ENCODE peak calls at places on chromosomes 3 and 15, in seven cellular contexts. G, K, D, M, X, V and O are unnamed samples. For H3K4me1, the result is how much of the 10 kb centered on the place peaks cover.

GRCh38 chr3:150106752-150107428 is 136.2 kb upstream of the PFN2 start:
- DNase-seq in G (no peak), K (no peak), D (no peak), M (peak), X (no peak), V (peak), O (no peak)

GRCh38 chr15:77907824-77908751 is 169.4 kb downstream of the TBC1D2B start:
- DNase-seq in G (peak), K (peak), D (peak), M (peak), X (peak), V (peak), O (no peak)

GRCh38 chr15:39920510-39921273 is 626 bp upstream of the GPR176 start:
- DNase-seq in G (peak), K (peak), D (peak), M (peak), X (peak), V (peak), O (no peak)

GRCh38 chr3:107524214-107525100 is 1.7 kb downstream of the BBX start:
- DNase-seq in G (peak), K (peak), D (peak), M (peak), X (peak), V (peak), O (no peak)

GRCh38 chr3:119557874-119558264 is 1.5 kb downstream of the CD80 start:
- DNase-seq in G (no peak), K (no peak), D (no peak), M (no peak), X (no peak), V (no peak), O (no peak)

GRCh38 chr3:111730143-111730542 is 128.9 kb upstream of the PHLDB2 start:
- DNase-seq in G (no peak), K (no peak), D (no peak), M (peak), X (no peak), V (no peak), O (no peak)

GRCh38 chr3:53109190-53109589 is 21.0 kb downstream of the RFT1 start:
- DNase-seq in G (no peak), K (no peak), D (no peak), M (peak), X (no peak), V (no peak), O (no peak)

GRCh38 chr3:25558106-25558505 is 106.6 kb downstream of the TOP2B start:
- DNase-seq in G (no peak), K (no peak), D (no peak), M (no peak), X (no peak), V (no peak), O (no peak)

GRCh38 chr3:32236377-32236776 is 2.1 kb upstream of the CMTM8 start:
- DNase-seq in G (no peak), K (no peak), D (no peak), M (no peak), X (no peak), V (no peak), O (peak)

GRCh38 chr3:28575748-28576589 is 227.3 kb upstream of the AZI2 start:
- DNase-seq in G (no peak), K (peak), D (peak), M (no peak), X (no peak), V (peak), O (no peak)

GRCh38 chr15:65653781-65654521 is 32.2 kb downstream of the SLC24A1 start:
- DNase-seq in G (no peak), K (no peak), D (no peak), M (no peak), X (no peak), V (no peak), O (peak)

GRCh38 chr15:101063212-101063611 is 144.1 kb downstream of the LRRK1 start:
- DNase-seq in G (no peak), K (no peak), D (no peak), M (no peak), X (no peak), V (no peak), O (no peak)

GRCh38 chr3:112604536-112604935 is 36.4 kb downstream of the CCDC80 start:
- DNase-seq in G (no peak), K (no peak), D (no peak), M (peak), X (no peak), V (no peak), O (no peak)

GRCh38 chr3:101926594-101927105 is 77.3 kb downstream of the NFKBIZ start:
- DNase-seq in G (no peak), K (no peak), D (no peak), M (peak), X (no peak), V (no peak), O (no peak)

GRCh38 chr3:11764931-11765363 is 81.7 kb downstream of the TAMM41 start:
- DNase-seq in G (no peak), K (no peak), D (no peak), M (peak), X (no peak), V (no peak), O (no peak)

GRCh38 chr15:43505723-43506122 is 11.7 kb upstream of the MAP1A start:
- DNase-seq in G (no peak), K (no peak), D (no peak), M (no peak), X (no peak), V (peak), O (no peak)

GRCh38 chr3:56812749-56813655 is 11.3 kb upstream of the ARHGEF3 start:
- DNase-seq in G (no peak), K (no peak), D (no peak), M (peak), X (no peak), V (peak), O (no peak)

GRCh38 chr3:134652409-134652831 is 1.6 kb upstream of the KY start:
- DNase-seq in G (no peak), K (no peak), D (no peak), M (no peak), X (no peak), V (no peak), O (peak)

GRCh38 chr15:72116680-72117447 is 1.1 kb downstream of the MYO9A start:
- DNase-seq in G (peak), K (peak), D (no peak), M (peak), X (peak), V (peak), O (no peak)

GRCh38 chr3:182959474-182960350 is 20.6 kb downstream of the DCUN1D1 start:
- DNase-seq in G (no peak), K (no peak), D (no peak), M (no peak), X (no peak), V (no peak), O (no peak)

GRCh38 chr15:84598250-84598649 is 2.6 kb upstream of the ZSCAN2 start:
- DNase-seq in G (peak), K (no peak), D (no peak), M (no peak), X (peak), V (no peak), O (no peak)

GRCh38 chr3:43995078-43995928 is 246.4 kb upstream of the TOPAZ1 start:
- DNase-seq in G (peak), K (no peak), D (peak), M (peak), X (peak), V (peak), O (no peak)

GRCh38 chr3:152244156-152244888 is 24.4 kb upstream of the MBNL1 start:
- DNase-seq in G (peak), K (no peak), D (no peak), M (no peak), X (no peak), V (no peak), O (no peak)

GRCh38 chr15:31335991-31336942 is 9.6 kb downstream of the KLF13 start:
- DNase-seq in G (no peak), K (no peak), D (no peak), M (no peak), X (no peak), V (no peak), O (no peak)
- H3K4me1 ChIP-seq in G (half or more), K (half or more), D (under half), M (under half), X (half or more), V (under half), O (half or more)

DNA sequence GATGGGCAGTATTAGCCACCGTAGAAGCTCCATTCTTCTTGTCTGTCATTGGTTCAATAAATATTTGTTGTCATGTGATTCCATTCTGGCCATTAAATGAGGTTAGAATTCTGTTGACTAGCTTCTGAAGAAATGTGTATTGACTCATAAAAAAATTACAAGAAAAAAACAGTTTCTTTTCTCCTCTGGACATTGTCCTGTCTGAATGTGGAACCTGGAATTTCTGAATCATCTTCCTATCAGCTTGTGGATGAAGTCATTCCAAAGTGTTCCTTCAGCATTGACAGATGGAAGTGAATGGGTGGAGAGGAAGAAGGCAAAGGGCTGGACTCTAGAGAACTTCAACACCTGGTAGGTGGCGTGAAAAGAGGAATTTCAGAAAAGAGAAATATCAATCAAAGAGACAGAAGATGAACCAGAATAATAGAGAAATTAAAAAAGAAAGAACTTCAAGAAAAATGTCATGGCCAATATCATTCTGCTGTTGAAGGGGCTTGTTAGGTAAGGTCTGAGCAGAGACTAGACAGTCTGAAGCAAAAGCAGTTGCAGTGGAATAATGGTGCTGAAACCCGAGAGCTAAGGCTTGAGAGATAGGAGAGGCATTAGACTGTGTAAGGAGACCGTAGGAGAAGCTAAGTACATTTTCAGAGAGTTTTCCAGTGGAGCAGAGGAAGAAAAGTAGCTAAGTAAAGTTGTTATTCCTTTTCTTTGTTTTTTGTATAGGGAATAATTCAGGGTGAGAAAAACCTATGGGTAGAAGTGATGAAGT is 806.6 kb downstream of the SQOR start:
- DNase-seq in G (no peak), K (no peak), D (no peak), M (peak), X (no peak), V (peak), O (no peak)
- H3K27ac ChIP-seq in G (no peak), K (no peak), D (no peak), M (no peak), X (no peak), V (no peak), O (no peak)

GRCh38 chr3:12983326-12983725 is 89.9 kb downstream of the IQSEC1 start:
- DNase-seq in G (no peak), K (no peak), D (peak), M (no peak), X (no peak), V (no peak), O (no peak)
- H3K4me1 ChIP-seq in G (under half), K (under half), D (under half), M (under half), X (under half), V (under half), O (under half)

GRCh38 chr15:63070681-63071129 is 28.2 kb downstream of the TPM1 start:
- DNase-seq in G (no peak), K (no peak), D (no peak), M (no peak), X (no peak), V (no peak), O (no peak)
- H3K27ac ChIP-seq in G (no peak), K (no peak), D (no peak), M (no peak), X (no peak), V (no peak), O (peak)

GRCh38 chr15:33903661-33904060 is 64.6 kb upstream of the CHRM5 start:
- DNase-seq in G (no peak), K (no peak), D (no peak), M (peak), X (no peak), V (no peak), O (no peak)

GRCh38 chr15:33907326-33907725 is 61.0 kb upstream of the CHRM5 start:
- DNase-seq in G (no peak), K (no peak), D (no peak), M (no peak), X (no peak), V (no peak), O (no peak)

DNA sequence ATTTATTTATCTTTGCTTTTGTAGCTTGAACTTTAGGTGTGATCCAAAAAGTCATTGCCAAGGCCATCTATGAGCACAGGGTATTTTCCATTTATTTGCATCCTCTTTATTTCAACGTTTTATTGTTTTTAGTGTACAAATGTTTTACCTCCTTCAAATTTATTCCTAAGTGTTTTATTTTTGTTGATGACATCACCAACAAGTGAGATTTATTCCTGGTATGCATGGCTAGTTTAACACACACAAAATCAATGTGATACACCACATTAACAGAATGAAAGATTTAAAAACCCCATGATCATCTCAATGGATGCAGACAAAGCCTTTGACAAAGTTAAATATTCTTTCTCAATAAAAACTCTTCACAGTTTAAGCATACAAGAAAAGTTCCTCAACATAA is 66.3 kb upstream of the CHRM5 start:
- DNase-seq in G (no peak), K (no peak), D (no peak), M (no peak), X (no peak), V (no peak), O (no peak)
- H3K4me1 ChIP-seq in G (under half), K (under half), D (under half), M (under half), X (under half), V (under half), O (under half)

GRCh38 chr3:73723596-73723995 is 98.9 kb upstream of the PDZRN3 start:
- DNase-seq in G (no peak), K (no peak), D (no peak), M (no peak), X (no peak), V (no peak), O (no peak)

GRCh38 chr3:73727854-73728253 is 103.1 kb upstream of the PDZRN3 start:
- DNase-seq in G (no peak), K (no peak), D (no peak), M (no peak), X (no peak), V (no peak), O (no peak)

GRCh38 chr3:73729969-73730440 is 105.3 kb upstream of the PDZRN3 start:
- DNase-seq in G (no peak), K (no peak), D (no peak), M (no peak), X (no peak), V (peak), O (peak)

GRCh38 chr3:73727117-73727802 is 102.5 kb upstream of the PDZRN3 start:
- DNase-seq in G (no peak), K (no peak), D (no peak), M (no peak), X (no peak), V (peak), O (no peak)
- H3K27ac ChIP-seq in G (no peak), K (no peak), D (peak), M (no peak), X (peak), V (peak), O (peak)

DNA sequence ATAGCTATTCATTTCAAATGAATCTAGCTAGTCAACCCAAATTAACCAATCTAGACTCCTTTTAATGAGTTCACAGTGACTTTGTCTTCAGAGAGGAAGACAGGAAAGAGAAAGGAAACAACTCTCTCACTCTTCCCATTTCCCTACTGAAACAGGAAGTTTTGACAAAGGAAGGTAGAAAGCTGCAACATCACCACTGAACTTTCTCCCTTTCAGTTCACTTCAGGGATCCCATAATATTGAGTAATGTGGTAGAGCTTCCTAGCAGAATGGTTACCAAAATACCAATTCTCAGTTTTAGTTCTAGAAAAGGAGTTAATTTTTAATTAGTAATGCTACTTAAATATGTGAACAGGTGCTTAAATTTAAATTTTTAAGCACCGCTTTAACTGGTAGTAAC is 7.5 kb downstream of the VPS13C start:
- DNase-seq in G (no peak), K (no peak), D (no peak), M (no peak), X (no peak), V (no peak), O (no peak)
- H3K4me1 ChIP-seq in G (under half), K (under half), D (under half), M (under half), X (under half), V (under half), O (under half)

DNA sequence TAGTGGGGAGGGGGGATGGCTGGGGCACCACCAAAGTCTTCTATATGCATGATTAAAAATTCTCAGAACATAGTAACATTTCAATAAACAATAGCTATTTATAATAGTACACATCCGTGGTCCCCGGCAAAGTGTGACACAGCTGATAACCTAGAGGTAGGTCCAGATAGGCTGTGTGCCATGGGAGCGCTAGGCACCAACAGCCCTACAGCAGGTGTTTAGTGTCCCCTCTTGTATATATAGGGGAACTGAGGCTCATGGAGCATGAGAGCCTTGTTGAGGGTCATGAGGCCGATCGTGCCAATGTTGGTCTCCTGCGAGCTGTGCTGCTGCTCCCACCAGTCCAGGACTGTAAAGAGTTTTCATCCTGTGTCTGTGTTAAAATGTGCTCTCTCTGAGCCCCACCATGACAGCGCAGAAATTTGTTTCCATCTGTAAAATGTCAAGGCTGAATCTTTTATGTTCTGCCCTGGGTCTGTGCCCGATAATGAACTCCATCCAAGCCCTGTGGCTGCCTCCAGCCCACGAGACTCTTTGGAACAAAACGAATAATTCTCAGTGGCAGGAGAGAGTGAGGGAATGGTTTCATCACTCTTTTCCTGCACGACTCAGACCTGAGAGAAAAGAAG is 14.5 kb downstream of the TMEM158 start:
- DNase-seq in G (no peak), K (no peak), D (no peak), M (no peak), X (no peak), V (peak), O (no peak)
- H3K27ac ChIP-seq in G (no peak), K (no peak), D (no peak), M (no peak), X (no peak), V (no peak), O (peak)